ENCODE peak calls at places on chromosomes 12 and 14, in five cellular contexts. One of them, this sample, is unnamed.

GRCh38 chr14:36430169-36430568 is 89.9 kb downstream of the NKX2-1 start:
- DNase-seq in effector memory CD8-positive, alpha-beta T cell: no peak
- DNase-seq in NCI-H1436: no peak
- DNase-seq in effector memory CD4-positive, alpha-beta T cell: no peak
- DNase-seq in NCI-H1092: no peak
- DNase-seq in this sample: no peak

GRCh38 chr12:114405449-114406271 is at the start of gene TBX5:
- DNase-seq in effector memory CD8-positive, alpha-beta T cell: no peak
- DNase-seq in NCI-H1436: no peak
- DNase-seq in effector memory CD4-positive, alpha-beta T cell: no peak
- DNase-seq in NCI-H1092: peak; percentile 2
- DNase-seq in this sample: no peak

GRCh38 chr14:20413785-20414117 is 450 bp upstream of the TEP1 start:
- DNase-seq in effector memory CD8-positive, alpha-beta T cell: peak; percentile 19
- DNase-seq in NCI-H1436: no peak
- DNase-seq in effector memory CD4-positive, alpha-beta T cell: no peak
- DNase-seq in NCI-H1092: no peak
- DNase-seq in this sample: no peak

GRCh38 chr12:4909397-4909733 is 340 bp upstream of the KCNA1 start:
- DNase-seq in effector memory CD8-positive, alpha-beta T cell: no peak
- DNase-seq in NCI-H1436: no peak
- DNase-seq in effector memory CD4-positive, alpha-beta T cell: no peak
- DNase-seq in NCI-H1092: no peak
- DNase-seq in this sample: no peak

GRCh38 chr14:73238262-73238852 is 1.1 kb downstream of the PAPLN start:
- DNase-seq in effector memory CD8-positive, alpha-beta T cell: no peak
- DNase-seq in NCI-H1436: no peak
- DNase-seq in effector memory CD4-positive, alpha-beta T cell: no peak
- DNase-seq in NCI-H1092: no peak
- DNase-seq in this sample: no peak

GRCh38 chr14:50351016-50351415 is 38.9 kb downstream of the DMAC2L start:
- DNase-seq in effector memory CD8-positive, alpha-beta T cell: no peak
- DNase-seq in NCI-H1436: no peak
- DNase-seq in effector memory CD4-positive, alpha-beta T cell: no peak
- DNase-seq in NCI-H1092: no peak
- DNase-seq in this sample: no peak

GRCh38 chr12:22377731-22378496 is 43.4 kb upstream of the ST8SIA1 start:
- DNase-seq in effector memory CD8-positive, alpha-beta T cell: no peak
- DNase-seq in NCI-H1436: no peak
- DNase-seq in effector memory CD4-positive, alpha-beta T cell: no peak
- DNase-seq in NCI-H1092: no peak
- DNase-seq in this sample: no peak

GRCh38 chr14:97706814-97707213 is 909.6 kb downstream of the VRK1 start:
- DNase-seq in effector memory CD8-positive, alpha-beta T cell: peak; percentile 7
- DNase-seq in NCI-H1436: no peak
- DNase-seq in effector memory CD4-positive, alpha-beta T cell: no peak
- DNase-seq in NCI-H1092: no peak
- DNase-seq in this sample: no peak

GRCh38 chr12:87511371-87511770 is 517.8 kb downstream of the C12orf50 start:
- DNase-seq in effector memory CD8-positive, alpha-beta T cell: no peak
- DNase-seq in NCI-H1436: no peak
- DNase-seq in effector memory CD4-positive, alpha-beta T cell: no peak
- DNase-seq in NCI-H1092: no peak
- DNase-seq in this sample: no peak

GRCh38 chr12:124599074-124599999 is 31.9 kb upstream of the NCOR2 start:
- DNase-seq in effector memory CD8-positive, alpha-beta T cell: no peak
- DNase-seq in NCI-H1436: no peak
- DNase-seq in effector memory CD4-positive, alpha-beta T cell: no peak
- DNase-seq in NCI-H1092: no peak
- DNase-seq in this sample: no peak

GRCh38 chr12:89040146-89040964 is 311.9 kb downstream of the DUSP6 start:
- DNase-seq in effector memory CD8-positive, alpha-beta T cell: peak; percentile 29
- DNase-seq in NCI-H1436: no peak
- DNase-seq in effector memory CD4-positive, alpha-beta T cell: peak; percentile 29
- DNase-seq in NCI-H1092: no peak
- DNase-seq in this sample: peak; percentile 29

GRCh38 chr12:65169311-65170244 is at the start of gene LEMD3:
- DNase-seq in effector memory CD8-positive, alpha-beta T cell: peak; percentile 90
- DNase-seq in NCI-H1436: peak; percentile 96
- DNase-seq in effector memory CD4-positive, alpha-beta T cell: peak; percentile 93
- DNase-seq in NCI-H1092: peak; percentile 87
- DNase-seq in this sample: peak; percentile 91

GRCh38 chr14:104917992-104918391 is 6.7 kb upstream of the PLD4 start:
- DNase-seq in effector memory CD8-positive, alpha-beta T cell: no peak
- DNase-seq in NCI-H1436: no peak
- DNase-seq in effector memory CD4-positive, alpha-beta T cell: no peak
- DNase-seq in NCI-H1092: no peak
- DNase-seq in this sample: no peak

GRCh38 chr12:64883264-64884163 is 59.1 kb downstream of the TBC1D30 start:
- DNase-seq in effector memory CD8-positive, alpha-beta T cell: no peak
- DNase-seq in NCI-H1436: no peak
- DNase-seq in effector memory CD4-positive, alpha-beta T cell: no peak
- DNase-seq in NCI-H1092: no peak
- DNase-seq in this sample: no peak

GRCh38 chr12:29730481-29730880 is 53.3 kb downstream of the TMTC1 start:
- DNase-seq in effector memory CD8-positive, alpha-beta T cell: no peak
- DNase-seq in NCI-H1436: peak; percentile 3
- DNase-seq in effector memory CD4-positive, alpha-beta T cell: no peak
- DNase-seq in NCI-H1092: no peak
- DNase-seq in this sample: no peak

GRCh38 chr14:100289916-100290606 is 16.2 kb downstream of the SLC25A29 start:
- DNase-seq in effector memory CD8-positive, alpha-beta T cell: no peak
- DNase-seq in NCI-H1436: no peak
- DNase-seq in effector memory CD4-positive, alpha-beta T cell: no peak
- DNase-seq in NCI-H1092: no peak
- DNase-seq in this sample: no peak

GRCh38 chr12:48671231-48671856 is 10.7 kb downstream of the KANSL2 start:
- DNase-seq in effector memory CD8-positive, alpha-beta T cell: no peak
- DNase-seq in NCI-H1436: no peak
- DNase-seq in effector memory CD4-positive, alpha-beta T cell: no peak
- DNase-seq in NCI-H1092: no peak
- DNase-seq in this sample: no peak

GRCh38 chr12:78085562-78086182 is 255.0 kb downstream of the NAV3 start:
- DNase-seq in effector memory CD8-positive, alpha-beta T cell: no peak
- DNase-seq in NCI-H1436: no peak
- DNase-seq in effector memory CD4-positive, alpha-beta T cell: no peak
- DNase-seq in NCI-H1092: no peak
- DNase-seq in this sample: no peak

GRCh38 chr14:95275507-95275906 is 44.2 kb downstream of the CLMN start:
- DNase-seq in effector memory CD8-positive, alpha-beta T cell: no peak
- DNase-seq in NCI-H1436: no peak
- DNase-seq in effector memory CD4-positive, alpha-beta T cell: no peak
- DNase-seq in NCI-H1092: no peak
- DNase-seq in this sample: no peak

GRCh38 chr12:77940011-77940423 is 109.3 kb downstream of the NAV3 start:
- DNase-seq in effector memory CD8-positive, alpha-beta T cell: no peak
- DNase-seq in NCI-H1436: no peak
- DNase-seq in effector memory CD4-positive, alpha-beta T cell: no peak
- DNase-seq in NCI-H1092: no peak
- DNase-seq in this sample: no peak

GRCh38 chr12:3275171-3276041 is 198.2 kb downstream of the TSPAN9 start:
- DNase-seq in effector memory CD8-positive, alpha-beta T cell: peak; percentile 62
- DNase-seq in NCI-H1436: peak; percentile 56
- DNase-seq in effector memory CD4-positive, alpha-beta T cell: peak; percentile 49
- DNase-seq in NCI-H1092: peak; percentile 38
- DNase-seq in this sample: peak; percentile 11

GRCh38 chr12:116559330-116560080 is at the start of gene MAP1LC3B2:
- DNase-seq in effector memory CD8-positive, alpha-beta T cell: peak; percentile 75
- DNase-seq in NCI-H1436: no peak
- DNase-seq in effector memory CD4-positive, alpha-beta T cell: peak; percentile 72
- DNase-seq in NCI-H1092: no peak
- DNase-seq in this sample: peak; percentile 70

GRCh38 chr12:4383304-4383865 is 3.9 kb upstream of the FGF23 start:
- DNase-seq in effector memory CD8-positive, alpha-beta T cell: no peak
- DNase-seq in NCI-H1436: no peak
- DNase-seq in effector memory CD4-positive, alpha-beta T cell: no peak
- DNase-seq in NCI-H1092: no peak
- DNase-seq in this sample: no peak